ENCODE peak calls at places on chromosome 18, in eight cellular contexts. One of them, this sample, is unnamed.

GRCh38 chr18:62717059-62717849 is 1.9 kb downstream of the PHLPP1 start:
- DNase-seq in NAMALWA: peak; percentile 68
- DNase-seq in T-helper 2 cell: peak; percentile 18
- DNase-seq in progenitor cell of endocrine pancreas: no peak
- DNase-seq in MV-4-11: peak; percentile 30
- DNase-seq in stromal cell of bone marrow: peak; percentile 25
- DNase-seq in lung: peak; percentile 41
- DNase-seq in H4: peak; percentile 36
- DNase-seq in this sample: no peak

GRCh38 chr18:77099501-77100370 is 32.8 kb downstream of the MBP start:
- DNase-seq in NAMALWA: peak; percentile 35
- DNase-seq in stromal cell of bone marrow: no peak
- DNase-seq in lung: no peak
- DNase-seq in H4: no peak
- DNase-seq in T-helper 2 cell: no peak
- DNase-seq in MV-4-11: peak; percentile 18
- DNase-seq in progenitor cell of endocrine pancreas: no peak
- DNase-seq in this sample: no peak

GRCh38 chr18:3230401-3231334 is 10.9 kb upstream of the MYOM1 start:
- DNase-seq in NAMALWA: peak; percentile 41
- DNase-seq in stromal cell of bone marrow: no peak
- DNase-seq in lung: peak; percentile 69
- DNase-seq in T-helper 2 cell: no peak
- DNase-seq in H4: peak; percentile 94
- DNase-seq in MV-4-11: peak; percentile 34
- DNase-seq in progenitor cell of endocrine pancreas: no peak
- DNase-seq in this sample: no peak

GRCh38 chr18:59272221-59272888 is 899 bp downstream of the RAX start:
- DNase-seq in stromal cell of bone marrow: no peak
- DNase-seq in MV-4-11: peak; percentile 7
- DNase-seq in NAMALWA: no peak
- DNase-seq in T-helper 2 cell: no peak
- DNase-seq in progenitor cell of endocrine pancreas: no peak
- DNase-seq in H4: no peak
- DNase-seq in lung: no peak
- DNase-seq in this sample: peak; percentile 60

GRCh38 chr18:59718108-59719057 is 21.2 kb upstream of the CCBE1 start:
- DNase-seq in H4: peak; percentile 30
- DNase-seq in MV-4-11: no peak
- DNase-seq in NAMALWA: no peak
- DNase-seq in stromal cell of bone marrow: peak; percentile 68
- DNase-seq in progenitor cell of endocrine pancreas: no peak
- DNase-seq in T-helper 2 cell: no peak
- DNase-seq in lung: no peak
- DNase-seq in this sample: no peak

GRCh38 chr18:22282311-22283235 is 113.2 kb downstream of the GATA6 start:
- DNase-seq in lung: no peak
- DNase-seq in H4: peak; percentile 95
- DNase-seq in MV-4-11: peak; percentile 75
- DNase-seq in NAMALWA: no peak
- DNase-seq in stromal cell of bone marrow: peak; percentile 52
- DNase-seq in progenitor cell of endocrine pancreas: no peak
- DNase-seq in T-helper 2 cell: peak; percentile 7
- DNase-seq in this sample: no peak

GRCh38 chr18:12366379-12366778 is 10.6 kb downstream of the AFG3L2 start:
- DNase-seq in stromal cell of bone marrow: no peak
- DNase-seq in H4: no peak
- DNase-seq in NAMALWA: no peak
- DNase-seq in lung: no peak
- DNase-seq in T-helper 2 cell: no peak
- DNase-seq in MV-4-11: no peak
- DNase-seq in progenitor cell of endocrine pancreas: no peak
- DNase-seq in this sample: no peak

GRCh38 chr18:79523738-79524180 is 128.0 kb downstream of the NFATC1 start:
- DNase-seq in lung: no peak
- DNase-seq in NAMALWA: peak; percentile 85
- DNase-seq in progenitor cell of endocrine pancreas: no peak
- DNase-seq in MV-4-11: peak; percentile 83
- DNase-seq in stromal cell of bone marrow: no peak
- DNase-seq in H4: peak; percentile 42
- DNase-seq in T-helper 2 cell: peak; percentile 71
- DNase-seq in this sample: peak; percentile 37

GRCh38 chr18:57352271-57352701 is at the start of gene ST8SIA3:
- DNase-seq in H4: no peak
- DNase-seq in stromal cell of bone marrow: no peak
- DNase-seq in progenitor cell of endocrine pancreas: no peak
- DNase-seq in MV-4-11: no peak
- DNase-seq in lung: no peak
- DNase-seq in NAMALWA: no peak
- DNase-seq in T-helper 2 cell: no peak
- DNase-seq in this sample: no peak

GRCh38 chr18:75160315-75160714 is 48.6 kb downstream of the PTGR3 start:
- DNase-seq in NAMALWA: no peak
- DNase-seq in progenitor cell of endocrine pancreas: no peak
- DNase-seq in stromal cell of bone marrow: no peak
- DNase-seq in T-helper 2 cell: no peak
- DNase-seq in H4: no peak
- DNase-seq in lung: no peak
- DNase-seq in MV-4-11: no peak
- DNase-seq in this sample: no peak

GRCh38 chr18:50071393-50071792 is 123.6 kb downstream of the MYO5B start:
- DNase-seq in progenitor cell of endocrine pancreas: no peak
- DNase-seq in NAMALWA: no peak
- DNase-seq in lung: no peak
- DNase-seq in H4: no peak
- DNase-seq in T-helper 2 cell: no peak
- DNase-seq in stromal cell of bone marrow: no peak
- DNase-seq in MV-4-11: no peak
- DNase-seq in this sample: no peak

GRCh38 chr18:26654173-26655009 is 106.0 kb upstream of the KCTD1 start:
- DNase-seq in progenitor cell of endocrine pancreas: no peak
- DNase-seq in T-helper 2 cell: no peak
- DNase-seq in H4: no peak
- DNase-seq in NAMALWA: no peak
- DNase-seq in stromal cell of bone marrow: no peak
- DNase-seq in lung: no peak
- DNase-seq in MV-4-11: no peak
- DNase-seq in this sample: no peak

GRCh38 chr18:42509702-42510424 is 554.8 kb downstream of the PIK3C3 start:
- DNase-seq in NAMALWA: no peak
- DNase-seq in MV-4-11: no peak
- DNase-seq in stromal cell of bone marrow: no peak
- DNase-seq in T-helper 2 cell: no peak
- DNase-seq in lung: no peak
- DNase-seq in H4: no peak
- DNase-seq in progenitor cell of endocrine pancreas: no peak
- DNase-seq in this sample: no peak

GRCh38 chr18:46356278-46357033 is 252.3 kb downstream of the HAUS1 start:
- DNase-seq in stromal cell of bone marrow: no peak
- DNase-seq in T-helper 2 cell: no peak
- DNase-seq in lung: no peak
- DNase-seq in H4: no peak
- DNase-seq in NAMALWA: no peak
- DNase-seq in progenitor cell of endocrine pancreas: no peak
- DNase-seq in MV-4-11: no peak
- DNase-seq in this sample: no peak

GRCh38 chr18:79580481-79581171 is 99.0 kb upstream of the CTDP1 start:
- DNase-seq in stromal cell of bone marrow: no peak
- DNase-seq in H4: no peak
- DNase-seq in T-helper 2 cell: no peak
- DNase-seq in lung: no peak
- DNase-seq in NAMALWA: no peak
- DNase-seq in progenitor cell of endocrine pancreas: no peak
- DNase-seq in MV-4-11: no peak
- DNase-seq in this sample: no peak

GRCh38 chr18:44590976-44591375 is 89.7 kb upstream of the SETBP1 start:
- DNase-seq in stromal cell of bone marrow: no peak
- DNase-seq in NAMALWA: no peak
- DNase-seq in lung: no peak
- DNase-seq in T-helper 2 cell: no peak
- DNase-seq in H4: no peak
- DNase-seq in progenitor cell of endocrine pancreas: no peak
- DNase-seq in MV-4-11: no peak
- DNase-seq in this sample: no peak

GRCh38 chr18:36095936-36096519 is 28.7 kb upstream of the RPRD1A start:
- DNase-seq in stromal cell of bone marrow: peak; percentile 45
- DNase-seq in T-helper 2 cell: no peak
- DNase-seq in H4: peak; percentile 51
- DNase-seq in progenitor cell of endocrine pancreas: no peak
- DNase-seq in NAMALWA: peak; percentile 75
- DNase-seq in MV-4-11: peak; percentile 64
- DNase-seq in lung: no peak
- DNase-seq in this sample: no peak

GRCh38 chr18:12391487-12392136 is 14.6 kb upstream of the AFG3L2 start:
- DNase-seq in T-helper 2 cell: peak; percentile 24
- DNase-seq in lung: peak; percentile 46
- DNase-seq in MV-4-11: peak; percentile 46
- DNase-seq in NAMALWA: peak; percentile 78
- DNase-seq in progenitor cell of endocrine pancreas: peak; percentile 27
- DNase-seq in H4: peak; percentile 53
- DNase-seq in stromal cell of bone marrow: peak; percentile 55
- DNase-seq in this sample: no peak

GRCh38 chr18:57859314-57859713 is 56.2 kb upstream of the ATP8B1 start:
- DNase-seq in H4: peak; percentile 13
- DNase-seq in lung: no peak
- DNase-seq in stromal cell of bone marrow: no peak
- DNase-seq in T-helper 2 cell: no peak
- DNase-seq in MV-4-11: peak; percentile 7
- DNase-seq in NAMALWA: peak; percentile 71
- DNase-seq in progenitor cell of endocrine pancreas: no peak
- DNase-seq in this sample: no peak

GRCh38 chr18:35143615-35144596 is 96.9 kb upstream of the ZNF397 start:
- DNase-seq in progenitor cell of endocrine pancreas: peak; percentile 17
- DNase-seq in H4: peak; percentile 32
- DNase-seq in NAMALWA: peak; percentile 61
- DNase-seq in T-helper 2 cell: peak; percentile 9
- DNase-seq in lung: peak; percentile 54
- DNase-seq in MV-4-11: peak; percentile 30
- DNase-seq in stromal cell of bone marrow: peak; percentile 43
- DNase-seq in this sample: peak; percentile 59

GRCh38 chr18:35582310-35582682 is 756 bp downstream of the GALNT1 start:
- DNase-seq in progenitor cell of endocrine pancreas: no peak
- DNase-seq in NAMALWA: peak; percentile 47
- DNase-seq in stromal cell of bone marrow: no peak
- DNase-seq in lung: no peak
- DNase-seq in T-helper 2 cell: no peak
- DNase-seq in MV-4-11: no peak
- DNase-seq in H4: no peak
- DNase-seq in this sample: no peak

GRCh38 chr18:34117319-34117718 is 107.4 kb downstream of the NOL4 start:
- DNase-seq in NAMALWA: no peak
- DNase-seq in MV-4-11: no peak
- DNase-seq in lung: no peak
- DNase-seq in T-helper 2 cell: no peak
- DNase-seq in progenitor cell of endocrine pancreas: no peak
- DNase-seq in stromal cell of bone marrow: no peak
- DNase-seq in H4: no peak
- DNase-seq in this sample: no peak

GRCh38 chr18:2905802-2906521 is 59.2 kb downstream of the EMILIN2 start:
- DNase-seq in progenitor cell of endocrine pancreas: peak; percentile 25
- DNase-seq in T-helper 2 cell: peak; percentile 21
- DNase-seq in lung: peak; percentile 72
- DNase-seq in MV-4-11: peak; percentile 76
- DNase-seq in NAMALWA: no peak
- DNase-seq in stromal cell of bone marrow: no peak
- DNase-seq in H4: peak; percentile 43
- DNase-seq in this sample: peak; percentile 68

GRCh38 chr18:45805551-45805950 is 19.9 kb upstream of the SIGLEC15 start:
- DNase-seq in progenitor cell of endocrine pancreas: no peak
- DNase-seq in T-helper 2 cell: no peak
- DNase-seq in lung: no peak
- DNase-seq in NAMALWA: no peak
- DNase-seq in MV-4-11: no peak
- DNase-seq in stromal cell of bone marrow: no peak
- DNase-seq in H4: no peak
- DNase-seq in this sample: no peak

GRCh38 chr18:48560491-48560890 is 21.7 kb downstream of the CTIF start:
- DNase-seq in stromal cell of bone marrow: no peak
- DNase-seq in lung: no peak
- DNase-seq in progenitor cell of endocrine pancreas: no peak
- DNase-seq in T-helper 2 cell: no peak
- DNase-seq in H4: no peak
- DNase-seq in NAMALWA: no peak
- DNase-seq in MV-4-11: no peak
- DNase-seq in this sample: no peak

GRCh38 chr18:44588466-44588865 is 92.2 kb upstream of the SETBP1 start:
- DNase-seq in lung: no peak
- DNase-seq in stromal cell of bone marrow: no peak
- DNase-seq in NAMALWA: no peak
- DNase-seq in T-helper 2 cell: no peak
- DNase-seq in MV-4-11: no peak
- DNase-seq in progenitor cell of endocrine pancreas: no peak
- DNase-seq in H4: no peak
- DNase-seq in this sample: no peak

GRCh38 chr18:35029770-35030169 is 11.4 kb upstream of the MAPRE2 start:
- DNase-seq in stromal cell of bone marrow: no peak
- DNase-seq in MV-4-11: peak; percentile 33
- DNase-seq in H4: peak; percentile 35
- DNase-seq in NAMALWA: peak; percentile 60
- DNase-seq in lung: no peak
- DNase-seq in T-helper 2 cell: no peak
- DNase-seq in progenitor cell of endocrine pancreas: no peak
- DNase-seq in this sample: no peak

GRCh38 chr18:23277399-23277798 is 142.1 kb downstream of the CABLES1 start:
- DNase-seq in lung: no peak
- DNase-seq in H4: no peak
- DNase-seq in progenitor cell of endocrine pancreas: no peak
- DNase-seq in NAMALWA: no peak
- DNase-seq in MV-4-11: no peak
- DNase-seq in T-helper 2 cell: no peak
- DNase-seq in stromal cell of bone marrow: no peak
- DNase-seq in this sample: no peak

GRCh38 chr18:33470229-33470628 is 29.7 kb upstream of the CCDC178 start:
- DNase-seq in T-helper 2 cell: no peak
- DNase-seq in MV-4-11: no peak
- DNase-seq in lung: no peak
- DNase-seq in stromal cell of bone marrow: no peak
- DNase-seq in NAMALWA: no peak
- DNase-seq in progenitor cell of endocrine pancreas: no peak
- DNase-seq in H4: no peak
- DNase-seq in this sample: no peak

GRCh38 chr18:58544616-58545337 is 84.1 kb downstream of the ALPK2 start:
- DNase-seq in NAMALWA: no peak
- DNase-seq in H4: no peak
- DNase-seq in stromal cell of bone marrow: no peak
- DNase-seq in lung: no peak
- DNase-seq in progenitor cell of endocrine pancreas: no peak
- DNase-seq in T-helper 2 cell: no peak
- DNase-seq in MV-4-11: peak; percentile 24
- DNase-seq in this sample: no peak

GRCh38 chr18:25233582-25234362 is 118.2 kb downstream of the ZNF521 start:
- DNase-seq in H4: no peak
- DNase-seq in NAMALWA: no peak
- DNase-seq in stromal cell of bone marrow: peak; percentile 73
- DNase-seq in MV-4-11: no peak
- DNase-seq in lung: no peak
- DNase-seq in progenitor cell of endocrine pancreas: no peak
- DNase-seq in T-helper 2 cell: no peak
- DNase-seq in this sample: no peak

GRCh38 chr18:58580623-58581022 is 48.3 kb downstream of the ALPK2 start:
- DNase-seq in T-helper 2 cell: no peak
- DNase-seq in NAMALWA: no peak
- DNase-seq in H4: peak; percentile 91
- DNase-seq in MV-4-11: no peak
- DNase-seq in progenitor cell of endocrine pancreas: no peak
- DNase-seq in stromal cell of bone marrow: no peak
- DNase-seq in lung: no peak
- DNase-seq in this sample: no peak

GRCh38 chr18:80194874-80195570 is 52.3 kb downstream of the PARD6G start:
- DNase-seq in NAMALWA: no peak
- DNase-seq in stromal cell of bone marrow: no peak
- DNase-seq in T-helper 2 cell: no peak
- DNase-seq in progenitor cell of endocrine pancreas: no peak
- DNase-seq in H4: no peak
- DNase-seq in lung: no peak
- DNase-seq in MV-4-11: no peak
- DNase-seq in this sample: no peak

GRCh38 chr18:47100214-47100831 is 50.0 kb downstream of the HDHD2 start:
- DNase-seq in NAMALWA: peak; percentile 65
- DNase-seq in T-helper 2 cell: peak; percentile 33
- DNase-seq in MV-4-11: no peak
- DNase-seq in stromal cell of bone marrow: peak; percentile 22
- DNase-seq in H4: peak; percentile 34
- DNase-seq in lung: peak; percentile 36
- DNase-seq in progenitor cell of endocrine pancreas: peak; percentile 49
- DNase-seq in this sample: peak; percentile 54

This sample was measured in ecto neural progenitor cell.